ENCODE peak calls at places on chromosome 9, in six cellular contexts. One of them, this sample, is unnamed.
A peak's percentile ranks its signal among the peaks of the same experiment; 100 is the strongest.

GRCh38 chr9:101736723-101737122 is 1.7 kb downstream of the GRIN3A start:
- DNase-seq in osteoblast: peak; percentile 37
- DNase-seq in fibroblast of lung: no peak
- DNase-seq in stomach: no peak
- DNase-seq in right lobe of liver: no peak
- DNase-seq in ovary: no peak
- DNase-seq in this sample: no peak

GRCh38 chr9:16970321-16970720 is 99.9 kb upstream of the BNC2 start:
- DNase-seq in osteoblast: peak; percentile 55
- DNase-seq in stomach: no peak
- DNase-seq in fibroblast of lung: no peak
- DNase-seq in right lobe of liver: no peak
- DNase-seq in ovary: no peak
- DNase-seq in this sample: no peak

GRCh38 chr9:101029300-101030021 is 934 bp downstream of the PLPPR1 start:
- DNase-seq in fibroblast of lung: no peak
- DNase-seq in stomach: no peak
- DNase-seq in osteoblast: no peak
- DNase-seq in ovary: no peak
- DNase-seq in right lobe of liver: peak; percentile 17
- DNase-seq in this sample: no peak

GRCh38 chr9:137679249-137679648 is 60.4 kb downstream of the EHMT1 start:
- DNase-seq in osteoblast: peak; percentile 51
- DNase-seq in stomach: no peak
- DNase-seq in fibroblast of lung: no peak
- DNase-seq in right lobe of liver: no peak
- DNase-seq in ovary: no peak
- DNase-seq in this sample: peak; percentile 83

GRCh38 chr9:34047864-34048729 is 590 bp downstream of the UBAP2 start:
- DNase-seq in ovary: peak; percentile 45
- DNase-seq in stomach: peak; percentile 37
- DNase-seq in osteoblast: peak; percentile 68
- DNase-seq in right lobe of liver: peak; percentile 59
- DNase-seq in fibroblast of lung: peak; percentile 14
- DNase-seq in this sample: no peak

GRCh38 chr9:16267336-16268036 is 603.0 kb downstream of the BNC2 start:
- DNase-seq in osteoblast: peak; percentile 77
- DNase-seq in right lobe of liver: peak; percentile 56
- DNase-seq in fibroblast of lung: peak; percentile 54
- DNase-seq in stomach: peak; percentile 51
- DNase-seq in ovary: no peak
- DNase-seq in this sample: no peak

GRCh38 chr9:125388978-125389377 is 127.4 kb downstream of the GAPVD1 start:
- DNase-seq in ovary: no peak
- DNase-seq in stomach: no peak
- DNase-seq in osteoblast: no peak
- DNase-seq in fibroblast of lung: no peak
- DNase-seq in right lobe of liver: no peak
- DNase-seq in this sample: no peak

GRCh38 chr9:12723409-12724028 is 30.3 kb downstream of the TYRP1 start:
- DNase-seq in fibroblast of lung: no peak
- DNase-seq in ovary: no peak
- DNase-seq in right lobe of liver: no peak
- DNase-seq in stomach: no peak
- DNase-seq in osteoblast: peak; percentile 36
- DNase-seq in this sample: no peak

GRCh38 chr9:2241461-2241874 is 226.3 kb downstream of the SMARCA2 start:
- DNase-seq in fibroblast of lung: peak; percentile 97
- DNase-seq in osteoblast: peak; percentile 77
- DNase-seq in right lobe of liver: no peak
- DNase-seq in stomach: no peak
- DNase-seq in ovary: peak; percentile 56
- DNase-seq in this sample: peak; percentile 84

GRCh38 chr9:99112750-99113417 is 8.0 kb downstream of the TGFBR1 start:
- DNase-seq in stomach: no peak
- DNase-seq in osteoblast: no peak
- DNase-seq in right lobe of liver: no peak
- DNase-seq in fibroblast of lung: no peak
- DNase-seq in ovary: no peak
- DNase-seq in this sample: no peak

GRCh38 chr9:83062653-83063527 is at the start of gene RASEF:
- DNase-seq in osteoblast: peak; percentile 82
- DNase-seq in right lobe of liver: peak; percentile 66
- DNase-seq in ovary: no peak
- DNase-seq in stomach: peak; percentile 82
- DNase-seq in fibroblast of lung: peak; percentile 57
- DNase-seq in this sample: peak; percentile 29

GRCh38 chr9:13728121-13728520 is 448.6 kb upstream of the MPDZ start:
- DNase-seq in osteoblast: no peak
- DNase-seq in ovary: no peak
- DNase-seq in fibroblast of lung: no peak
- DNase-seq in stomach: no peak
- DNase-seq in right lobe of liver: no peak
- DNase-seq in this sample: no peak

GRCh38 chr9:6758418-6759113 is 793 bp downstream of the KDM4C start:
- DNase-seq in ovary: peak; percentile 50
- DNase-seq in fibroblast of lung: peak; percentile 32
- DNase-seq in stomach: peak; percentile 66
- DNase-seq in right lobe of liver: peak; percentile 59
- DNase-seq in osteoblast: peak; percentile 84
- DNase-seq in this sample: no peak

GRCh38 chr9:18632624-18633407 is 158.9 kb downstream of the ADAMTSL1 start:
- DNase-seq in osteoblast: peak; percentile 83
- DNase-seq in right lobe of liver: no peak
- DNase-seq in ovary: no peak
- DNase-seq in stomach: peak; percentile 30
- DNase-seq in fibroblast of lung: peak; percentile 89
- DNase-seq in this sample: no peak

GRCh38 chr9:86645303-86645702 is 291.1 kb upstream of the TUT7 start:
- DNase-seq in fibroblast of lung: no peak
- DNase-seq in right lobe of liver: no peak
- DNase-seq in stomach: no peak
- DNase-seq in osteoblast: no peak
- DNase-seq in ovary: no peak
- DNase-seq in this sample: no peak

GRCh38 chr9:20805766-20806165 is 121.7 kb downstream of the FOCAD start:
- DNase-seq in stomach: no peak
- DNase-seq in fibroblast of lung: no peak
- DNase-seq in right lobe of liver: no peak
- DNase-seq in osteoblast: no peak
- DNase-seq in ovary: no peak
- DNase-seq in this sample: no peak

GRCh38 chr9:36738318-36738975 is 165.8 kb downstream of the MELK start:
- DNase-seq in fibroblast of lung: peak; percentile 52
- DNase-seq in right lobe of liver: no peak
- DNase-seq in stomach: no peak
- DNase-seq in ovary: no peak
- DNase-seq in osteoblast: peak; percentile 89
- DNase-seq in this sample: no peak

GRCh38 chr9:129415031-129415953 is 205.6 kb downstream of the C9orf50 start:
- DNase-seq in ovary: peak; percentile 61
- DNase-seq in osteoblast: no peak
- DNase-seq in right lobe of liver: no peak
- DNase-seq in fibroblast of lung: no peak
- DNase-seq in stomach: no peak
- DNase-seq in this sample: no peak

GRCh38 chr9:121861501-121862180 is 210.2 kb downstream of the DAB2IP start:
- DNase-seq in stomach: peak; percentile 35
- DNase-seq in ovary: no peak
- DNase-seq in osteoblast: no peak
- DNase-seq in fibroblast of lung: no peak
- DNase-seq in right lobe of liver: peak; percentile 50
- DNase-seq in this sample: no peak

GRCh38 chr9:18526686-18527085 is 52.7 kb downstream of the ADAMTSL1 start:
- DNase-seq in fibroblast of lung: no peak
- DNase-seq in stomach: no peak
- DNase-seq in right lobe of liver: no peak
- DNase-seq in ovary: no peak
- DNase-seq in osteoblast: no peak
- DNase-seq in this sample: no peak

GRCh38 chr9:32589083-32589713 is 16.2 kb upstream of the NDUFB6 start:
- DNase-seq in ovary: no peak
- DNase-seq in right lobe of liver: no peak
- DNase-seq in fibroblast of lung: peak; percentile 69
- DNase-seq in stomach: no peak
- DNase-seq in osteoblast: peak; percentile 69
- DNase-seq in this sample: no peak

GRCh38 chr9:108682191-108682590 is 173.6 kb downstream of the ACTL7B start:
- DNase-seq in ovary: no peak
- DNase-seq in stomach: no peak
- DNase-seq in fibroblast of lung: no peak
- DNase-seq in right lobe of liver: no peak
- DNase-seq in osteoblast: peak; percentile 60
- DNase-seq in this sample: no peak

GRCh38 chr9:124016152-124017063 is 4.8 kb downstream of the LHX2 start:
- DNase-seq in ovary: no peak
- DNase-seq in osteoblast: peak; percentile 84
- DNase-seq in stomach: no peak
- DNase-seq in fibroblast of lung: no peak
- DNase-seq in right lobe of liver: no peak
- DNase-seq in this sample: no peak

GRCh38 chr9:120391691-120392090 is 188.3 kb downstream of the CDK5RAP2 start:
- DNase-seq in osteoblast: no peak
- DNase-seq in ovary: no peak
- DNase-seq in fibroblast of lung: no peak
- DNase-seq in stomach: no peak
- DNase-seq in right lobe of liver: no peak
- DNase-seq in this sample: no peak

GRCh38 chr9:96766199-96766598 is 11.7 kb downstream of the ZNF510 start:
- DNase-seq in osteoblast: no peak
- DNase-seq in ovary: no peak
- DNase-seq in fibroblast of lung: no peak
- DNase-seq in stomach: no peak
- DNase-seq in right lobe of liver: no peak
- DNase-seq in this sample: no peak
- H3K36me3 ChIP-seq in osteoblast: peaks cover 62% of the 10 kb centered on the region
- H3K36me3 ChIP-seq in ovary: peaks cover 8% of the 10 kb centered on the region
- H3K36me3 ChIP-seq in fibroblast of lung: peaks cover 5% of the 10 kb centered on the region
- H3K36me3 ChIP-seq in stomach: peaks cover 100% of the 10 kb centered on the region
- H3K36me3 ChIP-seq in right lobe of liver: peaks cover 67% of the 10 kb centered on the region
- H3K36me3 ChIP-seq in this sample: peaks cover 16% of the 10 kb centered on the region

GRCh38 chr9:133117271-133118178 is 3.5 kb downstream of the RALGDS start:
- DNase-seq in fibroblast of lung: peak; percentile 62
- DNase-seq in osteoblast: peak; percentile 91
- DNase-seq in stomach: peak; percentile 86
- DNase-seq in ovary: no peak
- DNase-seq in right lobe of liver: peak; percentile 52
- DNase-seq in this sample: no peak

GRCh38 chr9:133118179-133118520 is 2.9 kb downstream of the RALGDS start:
- DNase-seq in right lobe of liver: no peak
- DNase-seq in stomach: no peak
- DNase-seq in osteoblast: no peak
- DNase-seq in ovary: no peak
- DNase-seq in fibroblast of lung: no peak
- DNase-seq in this sample: no peak

GRCh38 chr9:133119039-133119438 is 2.0 kb downstream of the RALGDS start:
- DNase-seq in ovary: no peak
- DNase-seq in stomach: no peak
- DNase-seq in osteoblast: no peak
- DNase-seq in right lobe of liver: no peak
- DNase-seq in fibroblast of lung: no peak
- DNase-seq in this sample: no peak

GRCh38 chr9:133119461-133120342 is 1.3 kb downstream of the RALGDS start:
- DNase-seq in ovary: no peak
- DNase-seq in stomach: no peak
- DNase-seq in fibroblast of lung: peak; percentile 16
- DNase-seq in osteoblast: no peak
- DNase-seq in right lobe of liver: no peak
- DNase-seq in this sample: no peak

DNA sequence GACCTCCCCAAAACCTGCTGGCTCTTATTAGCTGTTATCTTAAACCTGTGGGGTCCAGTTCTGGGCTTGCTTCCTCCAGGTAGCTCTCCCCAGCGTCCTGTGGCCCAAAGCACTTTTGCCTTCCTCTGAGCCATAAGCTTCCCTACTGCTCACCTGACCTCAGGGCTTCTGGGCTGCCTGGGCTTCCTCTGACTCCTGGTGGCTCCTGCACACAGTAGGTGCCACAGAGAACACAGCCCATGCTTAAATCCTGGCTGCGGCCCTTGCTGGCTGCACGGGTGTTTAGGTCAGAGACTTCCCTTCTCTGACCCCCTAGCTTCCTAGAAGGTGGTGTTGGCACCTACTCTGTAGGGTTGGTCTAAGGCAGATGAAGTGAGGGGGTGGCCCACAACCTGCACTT is 2.5 kb downstream of the RALGDS start:
- DNase-seq in osteoblast: no peak
- DNase-seq in fibroblast of lung: no peak
- DNase-seq in stomach: no peak
- DNase-seq in right lobe of liver: peak; percentile 13
- DNase-seq in ovary: no peak
- DNase-seq in this sample: no peak
- H3K4me1 ChIP-seq in osteoblast: peaks cover 44% of the 10 kb centered on the region
- H3K4me1 ChIP-seq in fibroblast of lung: peaks cover 23% of the 10 kb centered on the region
- H3K4me1 ChIP-seq in stomach: peaks cover 62% of the 10 kb centered on the region
- H3K4me1 ChIP-seq in right lobe of liver: peaks cover 23% of the 10 kb centered on the region
- H3K4me1 ChIP-seq in ovary: peaks cover 38% of the 10 kb centered on the region
- H3K4me1 ChIP-seq in this sample: peaks cover 3% of the 10 kb centered on the region

DNA sequence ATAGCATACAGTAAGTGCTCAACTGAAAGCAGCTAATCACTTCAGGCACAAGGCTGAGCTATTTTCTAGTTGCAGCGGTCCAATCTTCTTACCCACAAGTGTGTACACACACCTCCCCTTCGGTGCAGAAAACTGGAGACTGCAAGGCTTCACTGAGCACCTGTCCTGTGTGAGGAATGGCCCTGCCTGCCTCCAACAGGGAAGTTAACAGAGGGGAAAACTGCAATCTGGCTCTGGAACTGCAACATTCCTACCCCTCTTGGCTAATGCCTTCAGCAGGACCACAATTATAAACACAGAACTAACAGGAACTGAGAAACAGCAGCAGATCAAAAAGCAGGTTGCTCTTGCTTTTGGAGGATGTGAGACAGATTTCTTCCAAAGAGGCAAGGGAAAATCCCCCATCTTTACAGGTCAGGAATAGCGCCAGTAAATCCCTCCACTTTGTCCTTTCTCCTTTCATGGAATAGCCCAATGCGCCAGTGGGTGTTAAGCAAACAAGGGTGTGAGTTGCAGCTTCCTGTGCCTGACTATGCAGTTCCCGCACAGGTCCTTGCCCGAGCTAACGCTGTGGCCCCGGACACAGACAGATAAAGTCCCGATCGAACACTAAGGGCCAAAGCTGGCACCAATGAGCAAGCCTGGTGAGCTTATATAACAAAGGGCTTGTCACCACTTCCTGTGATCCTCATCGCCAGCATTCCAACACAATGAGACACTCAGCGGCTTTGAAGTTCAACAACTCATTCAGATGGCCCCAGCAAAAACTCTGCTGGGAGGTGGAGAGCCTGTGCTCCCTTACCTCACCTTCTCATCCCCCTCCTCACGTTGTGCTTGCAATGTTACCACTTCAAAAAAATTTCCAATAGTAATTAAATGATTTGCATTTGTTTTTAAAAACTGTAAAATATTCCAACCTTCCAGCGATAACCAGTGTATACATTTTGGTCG is 21.5 kb downstream of the SHB start:
- DNase-seq in fibroblast of lung: peak; percentile 98
- DNase-seq in osteoblast: peak; percentile 92
- DNase-seq in ovary: peak; percentile 40
- DNase-seq in right lobe of liver: peak; percentile 84
- DNase-seq in stomach: peak; percentile 75
- DNase-seq in this sample: peak; percentile 76
- H3K4me3 ChIP-seq in fibroblast of lung: no peak overlapping the region
- H3K4me3 ChIP-seq in osteoblast: peak overlapping the region; percentile 51
- H3K4me3 ChIP-seq in ovary: no peak overlapping the region
- H3K4me3 ChIP-seq in right lobe of liver: no peak overlapping the region
- H3K4me3 ChIP-seq in stomach: no peak overlapping the region
- H3K4me3 ChIP-seq in this sample: no peak overlapping the region

GRCh38 chr9:92310562-92310961 is 14.6 kb downstream of the NOL8 start:
- DNase-seq in stomach: no peak
- DNase-seq in osteoblast: no peak
- DNase-seq in right lobe of liver: no peak
- DNase-seq in ovary: no peak
- DNase-seq in fibroblast of lung: no peak
- DNase-seq in this sample: no peak
- H3K36me3 ChIP-seq in stomach: peaks cover 81% of the 10 kb centered on the region
- H3K36me3 ChIP-seq in osteoblast: peaks cover 58% of the 10 kb centered on the region
- H3K36me3 ChIP-seq in right lobe of liver: peaks cover 3% of the 10 kb centered on the region
- H3K36me3 ChIP-seq in ovary: no peaks in the 10 kb centered on the region
- H3K36me3 ChIP-seq in fibroblast of lung: peaks cover 5% of the 10 kb centered on the region
- H3K36me3 ChIP-seq in this sample: peaks cover 9% of the 10 kb centered on the region